ENCODE peak calls at places on chromosomes 5 and 9, in eight cellular contexts. One of them, this sample, is unnamed.
A peak's percentile ranks its signal among the peaks of the same experiment; 100 is the strongest.

GRCh38 chr9:31535659-31536058 is 848.8 kb upstream of the ACO1 start:
- DNase-seq in AG10803: no peak
- DNase-seq in lower lobe of right lung: no peak
- DNase-seq in heart right ventricle: no peak
- DNase-seq in heart left ventricle: no peak
- DNase-seq in OCI-LY7: no peak
- DNase-seq in NB4: no peak
- DNase-seq in WERI-Rb-1: no peak
- DNase-seq in this sample: no peak

GRCh38 chr5:98201006-98201620 is 572.4 kb upstream of the RGMB start:
- DNase-seq in AG10803: peak; percentile 42
- DNase-seq in lower lobe of right lung: no peak
- DNase-seq in heart right ventricle: no peak
- DNase-seq in heart left ventricle: no peak
- DNase-seq in OCI-LY7: no peak
- DNase-seq in NB4: no peak
- DNase-seq in WERI-Rb-1: no peak
- DNase-seq in this sample: no peak

GRCh38 chr5:154202379-154203260 is 12.1 kb downstream of the GALNT10 start:
- DNase-seq in AG10803: no peak
- DNase-seq in lower lobe of right lung: no peak
- DNase-seq in heart right ventricle: no peak
- DNase-seq in heart left ventricle: no peak
- DNase-seq in OCI-LY7: no peak
- DNase-seq in NB4: no peak
- DNase-seq in WERI-Rb-1: no peak
- DNase-seq in this sample: peak; percentile 16

GRCh38 chr5:168712280-168712924 is 133.2 kb upstream of the PANK3 start:
- DNase-seq in AG10803: peak; percentile 97
- DNase-seq in lower lobe of right lung: no peak
- DNase-seq in heart right ventricle: no peak
- DNase-seq in heart left ventricle: peak; percentile 33
- DNase-seq in OCI-LY7: no peak
- DNase-seq in NB4: peak; percentile 13
- DNase-seq in WERI-Rb-1: no peak
- DNase-seq in this sample: peak; percentile 8

GRCh38 chr9:122141671-122142070 is 17.9 kb downstream of the NDUFA8 start:
- DNase-seq in AG10803: no peak
- DNase-seq in lower lobe of right lung: no peak
- DNase-seq in heart right ventricle: no peak
- DNase-seq in heart left ventricle: no peak
- DNase-seq in OCI-LY7: no peak
- DNase-seq in NB4: no peak
- DNase-seq in WERI-Rb-1: no peak
- DNase-seq in this sample: no peak

GRCh38 chr5:13249854-13250253 is 694.6 kb downstream of the DNAH5 start:
- DNase-seq in AG10803: no peak
- DNase-seq in lower lobe of right lung: no peak
- DNase-seq in heart right ventricle: no peak
- DNase-seq in heart left ventricle: no peak
- DNase-seq in OCI-LY7: no peak
- DNase-seq in NB4: no peak
- DNase-seq in WERI-Rb-1: no peak
- DNase-seq in this sample: no peak

GRCh38 chr5:135887447-135887864 is 8.2 kb downstream of the IL9 start:
- DNase-seq in AG10803: peak; percentile 53
- DNase-seq in lower lobe of right lung: peak; percentile 56
- DNase-seq in heart right ventricle: peak; percentile 27
- DNase-seq in heart left ventricle: peak; percentile 39
- DNase-seq in OCI-LY7: peak; percentile 78
- DNase-seq in NB4: peak; percentile 69
- DNase-seq in WERI-Rb-1: peak; percentile 71
- DNase-seq in this sample: peak; percentile 25

GRCh38 chr5:52705720-52706119 is 82.0 kb upstream of the ITGA1 start:
- DNase-seq in AG10803: peak; percentile 66
- DNase-seq in lower lobe of right lung: no peak
- DNase-seq in heart right ventricle: no peak
- DNase-seq in heart left ventricle: no peak
- DNase-seq in OCI-LY7: no peak
- DNase-seq in NB4: no peak
- DNase-seq in WERI-Rb-1: no peak
- DNase-seq in this sample: no peak

GRCh38 chr5:171340491-171340890 is 31.4 kb downstream of the TLX3 start:
- DNase-seq in AG10803: no peak
- DNase-seq in lower lobe of right lung: no peak
- DNase-seq in heart right ventricle: no peak
- DNase-seq in heart left ventricle: no peak
- DNase-seq in OCI-LY7: no peak
- DNase-seq in NB4: no peak
- DNase-seq in WERI-Rb-1: no peak
- DNase-seq in this sample: no peak

GRCh38 chr9:911003-911402 is 65.5 kb upstream of the DMRT3 start:
- DNase-seq in AG10803: no peak
- DNase-seq in lower lobe of right lung: no peak
- DNase-seq in heart right ventricle: no peak
- DNase-seq in heart left ventricle: no peak
- DNase-seq in OCI-LY7: peak; percentile 18
- DNase-seq in NB4: peak; percentile 71
- DNase-seq in WERI-Rb-1: peak; percentile 33
- DNase-seq in this sample: no peak

GRCh38 chr9:92671323-92671722 is 1.4 kb upstream of the IPPK start:
- DNase-seq in AG10803: peak; percentile 76
- DNase-seq in lower lobe of right lung: no peak
- DNase-seq in heart right ventricle: peak; percentile 53
- DNase-seq in heart left ventricle: peak; percentile 35
- DNase-seq in OCI-LY7: no peak
- DNase-seq in NB4: peak; percentile 16
- DNase-seq in WERI-Rb-1: no peak
- DNase-seq in this sample: no peak

GRCh38 chr5:164504141-164504772 is 998.8 kb downstream of the MAT2B start:
- DNase-seq in AG10803: peak; percentile 38
- DNase-seq in lower lobe of right lung: no peak
- DNase-seq in heart right ventricle: no peak
- DNase-seq in heart left ventricle: no peak
- DNase-seq in OCI-LY7: peak; percentile 55
- DNase-seq in NB4: peak; percentile 64
- DNase-seq in WERI-Rb-1: peak; percentile 30
- DNase-seq in this sample: peak; percentile 15

GRCh38 chr5:42759456-42759855 is 2.8 kb downstream of the CCDC152 start:
- DNase-seq in AG10803: no peak
- DNase-seq in lower lobe of right lung: no peak
- DNase-seq in heart right ventricle: no peak
- DNase-seq in heart left ventricle: no peak
- DNase-seq in OCI-LY7: no peak
- DNase-seq in NB4: no peak
- DNase-seq in WERI-Rb-1: no peak
- DNase-seq in this sample: no peak

GRCh38 chr5:54654211-54654610 is 136.7 kb downstream of the SNX18 start:
- DNase-seq in AG10803: peak; percentile 56
- DNase-seq in lower lobe of right lung: no peak
- DNase-seq in heart right ventricle: no peak
- DNase-seq in heart left ventricle: no peak
- DNase-seq in OCI-LY7: no peak
- DNase-seq in NB4: peak; percentile 66
- DNase-seq in WERI-Rb-1: no peak
- DNase-seq in this sample: no peak

GRCh38 chr5:148482697-148483462 is 99.1 kb downstream of the FBXO38 start:
- DNase-seq in AG10803: peak; percentile 40
- DNase-seq in lower lobe of right lung: peak; percentile 70
- DNase-seq in heart right ventricle: peak; percentile 36
- DNase-seq in heart left ventricle: peak; percentile 46
- DNase-seq in OCI-LY7: peak; percentile 54
- DNase-seq in NB4: peak; percentile 62
- DNase-seq in WERI-Rb-1: peak; percentile 48
- DNase-seq in this sample: peak; percentile 1

DNA sequence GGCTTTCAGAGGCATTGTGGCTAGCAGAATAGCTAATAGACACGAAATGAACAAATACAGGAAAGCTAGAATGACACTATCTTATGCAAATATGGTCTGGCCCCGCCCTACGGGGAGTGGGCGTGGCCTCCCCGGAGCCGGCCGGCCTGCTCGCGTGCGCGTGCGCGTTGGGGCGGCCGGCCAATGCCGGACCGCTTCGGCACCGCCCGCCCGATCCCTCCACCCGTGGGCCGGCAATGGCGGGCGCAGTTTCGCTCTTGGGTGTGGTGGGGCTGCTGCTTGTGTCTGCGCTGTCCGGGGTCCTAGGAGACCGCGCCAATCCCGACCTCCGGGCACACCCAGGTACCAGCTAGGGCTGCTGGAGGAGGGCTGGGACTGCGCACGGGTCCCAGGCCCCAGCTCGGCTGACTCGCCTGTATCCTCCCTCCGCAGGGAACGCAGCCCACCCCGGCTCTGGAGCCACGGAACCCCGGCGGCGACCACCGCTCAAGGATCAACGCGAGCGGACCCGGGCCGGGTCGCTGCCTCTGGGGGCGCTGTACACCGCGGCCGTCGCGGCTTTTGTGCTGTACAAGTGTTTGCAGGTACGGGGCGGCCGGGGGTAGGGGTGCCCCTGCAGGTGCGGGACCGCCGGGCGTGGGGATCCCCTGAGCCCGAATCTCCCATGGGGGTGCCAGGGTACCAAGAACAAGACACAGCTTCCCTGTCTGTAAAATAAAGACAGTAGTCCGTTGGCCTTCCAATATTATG is at the start of gene CCDC107:
- DNase-seq in AG10803: peak; percentile 75
- DNase-seq in lower lobe of right lung: peak; percentile 88
- DNase-seq in heart right ventricle: peak; percentile 87
- DNase-seq in heart left ventricle: peak; percentile 90
- DNase-seq in OCI-LY7: peak; percentile 91
- DNase-seq in NB4: peak; percentile 86
- DNase-seq in WERI-Rb-1: peak; percentile 81
- DNase-seq in this sample: no peak
- TF ChIP-seq CTCF in AG10803: peak; percentile 35
- TF ChIP-seq CTCF in lower lobe of right lung: peak; percentile 73
- TF ChIP-seq CTCF in heart right ventricle: peak; percentile 72
- TF ChIP-seq CTCF in heart left ventricle: peak; percentile 71
- TF ChIP-seq CTCF in OCI-LY7: peak; percentile 85
- TF ChIP-seq CTCF in NB4: peak; percentile 56
- TF ChIP-seq CTCF in WERI-Rb-1: peak; percentile 77
- TF ChIP-seq CTCF in this sample: peak; percentile 67

GRCh38 chr9:13485068-13485596 is 205.6 kb upstream of the MPDZ start:
- DNase-seq in AG10803: peak; percentile 83
- DNase-seq in lower lobe of right lung: no peak
- DNase-seq in heart right ventricle: peak; percentile 30
- DNase-seq in heart left ventricle: peak; percentile 72
- DNase-seq in OCI-LY7: no peak
- DNase-seq in NB4: no peak
- DNase-seq in WERI-Rb-1: no peak
- DNase-seq in this sample: no peak
- H3K4me3 ChIP-seq in AG10803: no peak overlapping the region
- H3K4me3 ChIP-seq in lower lobe of right lung: no peak overlapping the region
- H3K4me3 ChIP-seq in heart right ventricle: no peak overlapping the region
- H3K4me3 ChIP-seq in heart left ventricle: no peak overlapping the region
- H3K4me3 ChIP-seq in OCI-LY7: no peak overlapping the region
- H3K4me3 ChIP-seq in NB4: no peak overlapping the region
- H3K4me3 ChIP-seq in WERI-Rb-1: no peak overlapping the region
- H3K4me3 ChIP-seq in this sample: no peak overlapping the region

GRCh38 chr5:2124434-2124833 is 241.7 kb upstream of the IRX4 start:
- DNase-seq in AG10803: no peak
- DNase-seq in lower lobe of right lung: no peak
- DNase-seq in heart right ventricle: no peak
- DNase-seq in heart left ventricle: no peak
- DNase-seq in OCI-LY7: no peak
- DNase-seq in NB4: no peak
- DNase-seq in WERI-Rb-1: no peak
- DNase-seq in this sample: no peak

GRCh38 chr5:2126512-2126911 is 243.8 kb upstream of the IRX4 start:
- DNase-seq in AG10803: no peak
- DNase-seq in lower lobe of right lung: no peak
- DNase-seq in heart right ventricle: no peak
- DNase-seq in heart left ventricle: no peak
- DNase-seq in OCI-LY7: no peak
- DNase-seq in NB4: no peak
- DNase-seq in WERI-Rb-1: no peak
- DNase-seq in this sample: no peak

GRCh38 chr5:2123874-2124273 is 241.1 kb upstream of the IRX4 start:
- DNase-seq in AG10803: no peak
- DNase-seq in lower lobe of right lung: no peak
- DNase-seq in heart right ventricle: no peak
- DNase-seq in heart left ventricle: no peak
- DNase-seq in OCI-LY7: no peak
- DNase-seq in NB4: no peak
- DNase-seq in WERI-Rb-1: no peak
- DNase-seq in this sample: no peak

GRCh38 chr5:2125163-2125900 is 242.6 kb upstream of the IRX4 start:
- DNase-seq in AG10803: no peak
- DNase-seq in lower lobe of right lung: no peak
- DNase-seq in heart right ventricle: no peak
- DNase-seq in heart left ventricle: no peak
- DNase-seq in OCI-LY7: no peak
- DNase-seq in NB4: no peak
- DNase-seq in WERI-Rb-1: no peak
- DNase-seq in this sample: no peak

GRCh38 chr5:2125901-2126265 is 243.2 kb upstream of the IRX4 start:
- DNase-seq in AG10803: no peak
- DNase-seq in lower lobe of right lung: no peak
- DNase-seq in heart right ventricle: no peak
- DNase-seq in heart left ventricle: no peak
- DNase-seq in OCI-LY7: no peak
- DNase-seq in NB4: no peak
- DNase-seq in WERI-Rb-1: no peak
- DNase-seq in this sample: no peak
- TF ChIP-seq CTCF in AG10803: no peak
- TF ChIP-seq CTCF in lower lobe of right lung: no peak
- TF ChIP-seq CTCF in heart right ventricle: no peak
- TF ChIP-seq CTCF in heart left ventricle: no peak
- TF ChIP-seq CTCF in OCI-LY7: no peak
- TF ChIP-seq CTCF in NB4: no peak
- TF ChIP-seq CTCF in WERI-Rb-1: no peak
- TF ChIP-seq CTCF in this sample: no peak

GRCh38 chr5:1882337-1883119 is at the start of gene IRX4:
- DNase-seq in AG10803: no peak
- DNase-seq in lower lobe of right lung: peak; percentile 35
- DNase-seq in heart right ventricle: no peak
- DNase-seq in heart left ventricle: no peak
- DNase-seq in OCI-LY7: no peak
- DNase-seq in NB4: no peak
- DNase-seq in WERI-Rb-1: no peak
- DNase-seq in this sample: no peak
- H3K4me3 ChIP-seq in AG10803: no peak within 1 kb of the TSS
- H3K4me3 ChIP-seq in lower lobe of right lung: peak within 1 kb of the TSS; percentile 21
- H3K4me3 ChIP-seq in heart right ventricle: peak within 1 kb of the TSS; percentile 55
- H3K4me3 ChIP-seq in heart left ventricle: peak within 1 kb of the TSS; percentile 43
- H3K4me3 ChIP-seq in OCI-LY7: no peak within 1 kb of the TSS
- H3K4me3 ChIP-seq in NB4: no peak within 1 kb of the TSS
- H3K4me3 ChIP-seq in WERI-Rb-1: peak within 1 kb of the TSS; percentile 24
- H3K4me3 ChIP-seq in this sample: no peak within 1 kb of the TSS